ENCODE peak calls at places on chromosome 12, in nine cellular contexts. V is HEK293T; J is HTR-8/SVneo; L is NCI-H510A treated with DMSO at 0.1 percent for 48 hours; E is stimulated activated CD4-positive, alpha-beta T cell treated with anti-CD3 and anti-CD28 coated beads, Interleukin-4, amount 100 ng/mL, for 1 hour; U is IMR-90; Q is C1 segment of cervical spinal cord; G is M059J; N is neural crest cell. I is an unnamed sample.

GRCh38 chr12:45388545-45388944 is 172.7 kb downstream of the ANO6 start:
- DNase-seq in V (peak), J (peak), L (no peak), E (no peak), U (peak), Q (no peak), G (peak), N (peak), I (no peak)

GRCh38 chr12:45779936-45780335 is 50.4 kb downstream of the ARID2 start:
- DNase-seq in V (no peak), J (no peak), L (no peak), E (no peak), U (no peak), Q (no peak), G (no peak), N (no peak), I (no peak)

GRCh38 chr12:20487519-20487918 is 119.2 kb downstream of the PDE3A start:
- DNase-seq in V (no peak), J (no peak), L (no peak), E (no peak), U (no peak), Q (no peak), G (no peak), N (no peak), I (no peak)

GRCh38 chr12:131867891-131868675 is 26.3 kb upstream of the ULK1 start:
- DNase-seq in V (peak), J (no peak), L (no peak), E (no peak), U (no peak), Q (no peak), G (peak), N (no peak), I (no peak)

GRCh38 chr12:9718968-9719367 is 13.9 kb downstream of the CLECL1 start:
- DNase-seq in V (no peak), J (no peak), L (no peak), E (no peak), U (no peak), Q (no peak), G (no peak), N (no peak), I (no peak)

GRCh38 chr12:41055875-41056577 is 132.1 kb upstream of the PDZRN4 start:
- DNase-seq in V (no peak), J (no peak), L (no peak), E (no peak), U (peak), Q (no peak), G (peak), N (no peak), I (no peak)

GRCh38 chr12:98424726-98425401 is 90.5 kb upstream of the TMPO start:
- DNase-seq in V (peak), J (peak), L (peak), E (peak), U (peak), Q (no peak), G (peak), N (peak), I (peak)

GRCh38 chr12:4908694-4909396 is 860 bp upstream of the KCNA1 start:
- DNase-seq in V (peak), J (no peak), L (no peak), E (peak), U (no peak), Q (no peak), G (no peak), N (peak), I (no peak)